ENCODE peak calls at places on chromosomes 1 and 21, in six cellular contexts. O is fibroblast of pulmonary artery, T is fibroblast of the aortic adventitia, F is NCI-H1417, W is pancreas, M is GM12892. N is an unnamed sample.

GRCh38 chr1:167477962-167478361 is 40.4 kb downstream of the CD247 start:
- DNase-seq in O (no peak), W (no peak), F (no peak), M (no peak), T (no peak), N (no peak)

GRCh38 chr1:30043731-30044408 is 679.5 kb downstream of the MATN1 start:
- DNase-seq in W (no peak), T (no peak), M (no peak), F (no peak), O (no peak), N (no peak)

GRCh38 chr1:199089393-199090122 is 450.7 kb downstream of the PTPRC start:
- DNase-seq in M (peak), O (no peak), F (no peak), W (no peak), T (no peak), N (no peak)

GRCh38 chr1:38005195-38006007 is at the start of gene FHL3:
- DNase-seq in W (peak), T (no peak), M (peak), F (no peak), O (peak), N (peak)

GRCh38 chr1:29542476-29543015 is 306.2 kb downstream of the PTPRU start:
- DNase-seq in M (no peak), W (no peak), T (no peak), O (no peak), F (no peak), N (no peak)

GRCh38 chr1:116256875-116257823 is 115.9 kb upstream of the ATP1A1 start:
- DNase-seq in W (no peak), M (no peak), F (peak), T (no peak), O (no peak), N (no peak)

GRCh38 chr21:31489014-31489413 is 145.0 kb upstream of the TIAM1 start:
- DNase-seq in O (no peak), T (no peak), M (no peak), W (no peak), F (no peak), N (no peak)

GRCh38 chr1:45954401-45954847 is 151.0 kb downstream of the MAST2 start:
- DNase-seq in T (peak), M (no peak), W (no peak), F (no peak), O (peak), N (peak)

GRCh38 chr1:221709854-221710253 is 32.0 kb downstream of the DUSP10 start:
- DNase-seq in M (no peak), O (no peak), W (no peak), T (no peak), F (no peak), N (no peak)

GRCh38 chr21:35428489-35428888 is 379.4 kb upstream of the RUNX1 start:
- DNase-seq in W (no peak), M (no peak), T (peak), O (peak), F (no peak), N (peak)

GRCh38 chr1:218366322-218367052 is 21.4 kb downstream of the TGFB2 start:
- DNase-seq in T (no peak), M (no peak), W (no peak), O (no peak), F (peak), N (no peak)

GRCh38 chr1:17822741-17823426 is 67.8 kb downstream of the ACTL8 start:
- DNase-seq in F (no peak), T (no peak), M (no peak), W (no peak), O (no peak), N (no peak)

GRCh38 chr1:70319750-70320149 is 34.8 kb downstream of the ANKRD13C start:
- DNase-seq in T (peak), M (no peak), O (peak), W (no peak), F (no peak), N (peak)

GRCh38 chr21:37914211-37914900 is 1.9 kb downstream of the KCNJ6 start:
- DNase-seq in F (no peak), O (peak), T (no peak), M (no peak), W (no peak), N (peak)

GRCh38 chr1:241828576-241828975 is 19.4 kb upstream of the EXO1 start:
- DNase-seq in M (no peak), W (no peak), T (peak), O (no peak), F (no peak), N (peak)

GRCh38 chr1:22143065-22143514 is at the start of gene WNT4:
- DNase-seq in O (peak), F (peak), W (peak), T (no peak), M (peak), N (peak)

GRCh38 chr1:244239261-244239770 is 188.2 kb downstream of the ZBTB18 start:
- DNase-seq in M (no peak), O (no peak), W (no peak), F (peak), T (peak), N (no peak)

GRCh38 chr1:53368314-53369033 is 40.6 kb upstream of the LRP8 start:
- DNase-seq in F (no peak), W (no peak), O (no peak), T (no peak), M (no peak), N (no peak)

GRCh38 chr1:40310983-40311642 is 6.0 kb downstream of the COL9A2 start:
- DNase-seq in W (no peak), F (no peak), M (no peak), O (no peak), T (no peak), N (no peak)

GRCh38 chr21:35528109-35529042 is 479.3 kb upstream of the RUNX1 start:
- DNase-seq in T (peak), M (no peak), O (peak), W (peak), F (peak), N (peak)

GRCh38 chr1:7967206-7967605 is 5.7 kb downstream of the PARK7 start:
- DNase-seq in T (no peak), O (no peak), W (no peak), M (no peak), F (no peak), N (no peak)

GRCh38 chr1:220727523-220727922 is 20.6 kb upstream of the MTARC2 start:
- DNase-seq in M (no peak), O (no peak), F (no peak), W (no peak), T (no peak), N (no peak)

GRCh38 chr21:45923146-45923545 is 58.4 kb upstream of the COL6A1 start:
- DNase-seq in M (no peak), O (peak), F (no peak), W (peak), T (peak), N (peak)

GRCh38 chr1:233277637-233278413 is 17.7 kb downstream of the PCNX2 start:
- DNase-seq in W (no peak), F (no peak), M (no peak), O (no peak), T (no peak), N (no peak)

GRCh38 chr1:99527078-99527477 is 118.8 kb upstream of the PALMD start:
- DNase-seq in W (no peak), T (peak), F (no peak), O (peak), M (no peak), N (no peak)

GRCh38 chr21:40905251-40905650 is 58.3 kb upstream of the DSCAM start:
- DNase-seq in O (no peak), T (no peak), W (no peak), F (no peak), M (no peak), N (no peak)

GRCh38 chr1:205678286-205679111 is 1.8 kb downstream of the SLC45A3 start:
- DNase-seq in F (no peak), M (no peak), W (no peak), T (peak), O (peak), N (peak)

GRCh38 chr1:182629674-182630073 is 25.5 kb upstream of the RGS16 start:
- DNase-seq in M (no peak), T (no peak), F (no peak), O (no peak), W (no peak), N (no peak)

GRCh38 chr1:3475839-3476573 is 21.5 kb downstream of the ARHGEF16 start:
- DNase-seq in W (peak), M (no peak), O (no peak), F (no peak), T (no peak), N (no peak)

GRCh38 chr1:169117014-169117413 is 10.5 kb downstream of the ATP1B1 start:
- DNase-seq in F (no peak), T (no peak), M (no peak), O (no peak), W (no peak), N (no peak)